ENCODE peak calls at places on chromosomes 11 and 22, in four cellular contexts. Q, Y, K and C are unnamed samples.

GRCh38 chr11:107040447-107041444 is 22.5 kb upstream of the GUCY1A2 start:
- DNase-seq in Y (no peak), Q (no peak), K (no peak), C (no peak)

GRCh38 chr11:3157381-3158130 is 7.6 kb downstream of the OSBPL5 start:
- DNase-seq in Y (no peak), Q (peak; percentile 40), K (no peak), C (no peak)

GRCh38 chr22:41512421-41513194 is 31.7 kb downstream of the POLR3H start:
- DNase-seq in K (no peak), Y (no peak), Q (peak; percentile 98), C (peak; percentile 96)

GRCh38 chr11:128187829-128188228 is 399.5 kb downstream of the ETS1 start:
- DNase-seq in Q (no peak), K (no peak), Y (peak; percentile 8), C (no peak)

GRCh38 chr22:45869448-45869847 is 107.5 kb downstream of the WNT7B start:
- DNase-seq in K (no peak), Q (no peak), Y (no peak), C (no peak)

GRCh38 chr11:121231576-121232278 is 60.8 kb upstream of the SC5D start:
- DNase-seq in Q (no peak), Y (no peak), K (no peak), C (peak; percentile 29)

GRCh38 chr11:1338201-1339065 is 29.0 kb upstream of the TOLLIP start:
- DNase-seq in Y (no peak), Q (peak; percentile 41), K (no peak), C (no peak)

GRCh38 chr11:6927030-6927617 is 898 bp downstream of the ZNF215 start:
- DNase-seq in Q (no peak), K (no peak), Y (peak; percentile 90), C (peak; percentile 47)

GRCh38 chr11:11016123-11016522 is 158.3 kb upstream of the ZBED5 start:
- DNase-seq in Y (no peak), Q (no peak), K (no peak), C (no peak)

GRCh38 chr11:92962444-92962843 is 7.0 kb upstream of the MTNR1B start:
- DNase-seq in Q (no peak), K (no peak), Y (no peak), C (no peak)

GRCh38 chr11:108672113-108672512 is 7.2 kb downstream of the DDX10 start:
- DNase-seq in K (no peak), Y (no peak), Q (no peak), C (no peak)

GRCh38 chr11:88280673-88281316 is 56.7 kb downstream of the CTSC start:
- DNase-seq in Q (no peak), K (no peak), Y (peak; percentile 44), C (no peak)

GRCh38 chr11:35354644-35355043 is 64.7 kb downstream of the SLC1A2 start:
- DNase-seq in Y (no peak), K (no peak), Q (no peak), C (no peak)

GRCh38 chr11:38143852-38144251 is 1545.8 kb upstream of the RAG2 start:
- DNase-seq in K (no peak), Y (no peak), Q (no peak), C (no peak)

GRCh38 chr22:24564376-24565058 is 8.7 kb downstream of the SNRPD3 start:
- DNase-seq in Y (no peak), K (no peak), Q (no peak), C (no peak)

GRCh38 chr11:67267188-67268035 is 1.1 kb downstream of the GRK2 start:
- DNase-seq in Q (peak; percentile 32), Y (no peak), K (no peak), C (no peak)

GRCh38 chr11:113664069-113664980 is 41.8 kb downstream of the TMPRSS5 start:
- DNase-seq in Q (no peak), K (no peak), Y (no peak), C (no peak)

GRCh38 chr11:47333886-47334443 is 18.5 kb downstream of the MYBPC3 start:
- DNase-seq in Y (no peak), Q (peak; percentile 33), K (no peak), C (no peak)

GRCh38 chr22:33124471-33124870 is 66.3 kb upstream of the SYN3 start:
- DNase-seq in Q (no peak), K (no peak), Y (no peak), C (no peak)

GRCh38 chr11:65903068-65903481 is 2.9 kb upstream of the FOSL1 start:
- DNase-seq in K (no peak), Y (no peak), Q (peak; percentile 76), C (peak; percentile 85)

GRCh38 chr11:72521672-72522071 is 87.3 kb upstream of the CLPB start:
- DNase-seq in Y (no peak), K (no peak), Q (no peak), C (no peak)

GRCh38 chr11:95338430-95338991 is 107.5 kb upstream of the SESN3 start:
- DNase-seq in Y (peak; percentile 97), K (no peak), Q (peak; percentile 3), C (no peak)

GRCh38 chr11:90171359-90171758 is 36.9 kb downstream of the NAALAD2 start:
- DNase-seq in K (no peak), Y (no peak), Q (no peak), C (no peak)

GRCh38 chr22:23822101-23822671 is 16.6 kb downstream of the DERL3 start:
- DNase-seq in Y (no peak), K (no peak), Q (no peak), C (no peak)

GRCh38 chr11:9808943-9809342 is 145.1 kb downstream of the SWAP70 start:
- DNase-seq in Q (no peak), Y (no peak), K (no peak), C (no peak)

GRCh38 chr22:37551981-37552380 is 8.3 kb upstream of the CDC42EP1 start:
- DNase-seq in Y (no peak), Q (peak; percentile 57), K (no peak), C (no peak)

GRCh38 chr22:32309585-32310251 is 47.9 kb upstream of the RFPL3 start:
- DNase-seq in K (no peak), Y (no peak), Q (peak; percentile 68), C (no peak)

GRCh38 chr11:34358258-34358665 is 452 bp upstream of the ABTB2 start:
- DNase-seq in K (no peak), Q (no peak), Y (peak; percentile 80), C (no peak)

GRCh38 chr22:19378362-19378711 is 53.2 kb downstream of the HIRA start:
- DNase-seq in Q (no peak), Y (no peak), K (no peak), C (no peak)